ENCODE peak calls at places on chromosomes 16 and 17, in eight cellular contexts. S is Panc1, G is tibial nerve, X is sigmoid colon, B is astrocyte, H is A549, F is BE2C, Y is RWPE2. P is an unnamed sample. For H3K4me1, the result is how much of the 10 kb centered on the place peaks cover.

GRCh38 chr17:42819939-42820535 is 4.0 kb downstream of the BECN1 start:
- DNase-seq in S (no peak), G (no peak), X (no peak), B (no peak), H (peak), F (peak), Y (no peak), P (no peak)

GRCh38 chr17:45992904-45993303 is 6.1 kb upstream of the STH start:
- DNase-seq in S (no peak), G (no peak), X (no peak), B (no peak), H (no peak), F (no peak), Y (no peak), P (no peak)

GRCh38 chr17:72587773-72588511 is 467.1 kb downstream of the SOX9 start:
- DNase-seq in S (no peak), G (no peak), X (no peak), B (peak), H (no peak), F (no peak), Y (peak), P (no peak)

GRCh38 chr17:9538626-9539025 is 37.0 kb downstream of the STX8 start:
- DNase-seq in S (no peak), G (no peak), X (no peak), B (no peak), H (no peak), F (no peak), Y (no peak), P (no peak)

GRCh38 chr16:80852261-80852872 is 48.0 kb upstream of the CDYL2 start:
- DNase-seq in S (no peak), G (no peak), X (no peak), B (peak), H (peak), F (peak), Y (no peak), P (no peak)

GRCh38 chr17:44002141-44002848 is 2.1 kb upstream of the NAGS start:
- DNase-seq in S (no peak), G (no peak), X (no peak), B (peak), H (no peak), F (no peak), Y (no peak), P (no peak)

GRCh38 chr16:15498427-15499175 is 64.2 kb downstream of the BMERB1 start:
- DNase-seq in S (no peak), G (no peak), X (no peak), B (peak), H (no peak), F (no peak), Y (no peak), P (no peak)

GRCh38 chr17:3960764-3961163 is 3.5 kb downstream of the ATP2A3 start:
- DNase-seq in S (no peak), G (no peak), X (no peak), B (peak), H (no peak), F (no peak), Y (no peak), P (no peak)

GRCh38 chr16:11994187-11995119 is 17.9 kb downstream of the SNX29 start:
- DNase-seq in S (no peak), G (peak), X (peak), B (no peak), H (no peak), F (no peak), Y (no peak), P (peak)

GRCh38 chr16:20675488-20676267 is 21.8 kb downstream of the ACSM1 start:
- DNase-seq in S (no peak), G (no peak), X (peak), B (no peak), H (no peak), F (no peak), Y (no peak), P (peak)

GRCh38 chr17:77327566-77328463 is 187.0 kb downstream of the SEC14L1 start:
- DNase-seq in S (no peak), G (no peak), X (peak), B (no peak), H (no peak), F (no peak), Y (peak), P (no peak)

GRCh38 chr17:44219126-44219635 is 294 bp downstream of the UBTF start:
- DNase-seq in S (no peak), G (no peak), X (peak), B (no peak), H (peak), F (peak), Y (no peak), P (peak)

GRCh38 chr16:13110124-13110796 is 208.9 kb downstream of the SHISA9 start:
- DNase-seq in S (no peak), G (no peak), X (peak), B (peak), H (peak), F (no peak), Y (peak), P (peak)

GRCh38 chr16:50765246-50765645 is 23.4 kb downstream of the CYLD start:
- DNase-seq in S (no peak), G (no peak), X (no peak), B (no peak), H (no peak), F (no peak), Y (no peak), P (no peak)

GRCh38 chr16:24822542-24822941 is 23.2 kb upstream of the SLC5A11 start:
- DNase-seq in S (no peak), G (no peak), X (peak), B (no peak), H (no peak), F (no peak), Y (no peak), P (no peak)

GRCh38 chr17:30155389-30155788 is 38.8 kb downstream of the NSRP1 start:
- DNase-seq in S (no peak), G (no peak), X (no peak), B (no peak), H (no peak), F (no peak), Y (no peak), P (no peak)

GRCh38 chr17:30161601-30162000 is 45.0 kb downstream of the NSRP1 start:
- DNase-seq in S (no peak), G (no peak), X (no peak), B (no peak), H (no peak), F (no peak), Y (no peak), P (no peak)

GRCh38 chr17:30158896-30159625 is 42.4 kb downstream of the NSRP1 start:
- DNase-seq in S (no peak), G (no peak), X (no peak), B (no peak), H (no peak), F (no peak), Y (no peak), P (no peak)

GRCh38 chr17:30164531-30164930 is 47.9 kb downstream of the NSRP1 start:
- DNase-seq in S (no peak), G (no peak), X (no peak), B (no peak), H (no peak), F (no peak), Y (no peak), P (no peak)

DNA sequence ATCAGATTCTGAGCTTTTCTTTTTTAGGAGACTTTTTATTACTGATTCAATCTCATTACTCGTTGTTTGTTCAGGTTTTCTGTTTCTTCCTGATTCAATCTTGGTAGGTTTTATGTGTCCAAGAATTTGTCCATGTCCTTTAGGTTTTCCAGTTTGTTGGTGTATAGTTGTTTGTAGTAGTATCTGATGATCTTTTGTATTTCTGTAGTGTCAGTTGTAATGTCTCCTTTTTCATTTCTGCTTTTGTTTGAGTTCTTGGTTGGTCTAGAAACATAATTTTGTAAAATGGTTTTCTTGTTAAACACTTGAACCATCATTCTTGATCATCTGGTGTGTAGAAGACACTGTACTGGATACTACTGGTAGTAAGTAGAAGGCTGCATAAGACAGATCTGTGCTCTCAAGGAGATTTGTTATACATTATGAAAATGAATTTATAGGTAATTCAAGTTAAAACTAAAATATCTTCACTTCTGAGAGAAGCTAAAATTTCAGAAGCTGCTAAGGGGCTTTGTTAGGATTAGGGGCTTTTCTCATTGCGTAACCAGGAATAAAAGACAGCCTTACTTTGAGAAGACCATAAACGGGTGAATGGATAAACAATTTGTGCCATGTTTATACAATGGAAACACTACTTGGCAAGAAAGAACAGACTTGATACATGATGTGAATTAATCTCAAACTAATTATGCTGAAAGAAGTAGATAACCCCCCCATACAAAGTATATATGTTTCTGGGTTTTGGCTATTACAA is 44.0 kb downstream of the NSRP1 start:
- DNase-seq in S (no peak), G (no peak), X (no peak), B (no peak), H (no peak), F (no peak), Y (no peak), P (no peak)
- H3K4me1 ChIP-seq in S (under half), G (under half), X (under half), B (under half), H (under half), F (under half), Y (under half), P (under half)

GRCh38 chr16:2243031-2243528 is 6.8 kb downstream of the DNASE1L2 start:
- DNase-seq in S (no peak), G (no peak), X (no peak), B (no peak), H (peak), F (peak), Y (no peak), P (no peak)
- TF ChIP-seq CTCF in S (peak), G (no peak), X (no peak), B (no peak), H (no peak), F (peak), Y (no peak), P (no peak)

DNA sequence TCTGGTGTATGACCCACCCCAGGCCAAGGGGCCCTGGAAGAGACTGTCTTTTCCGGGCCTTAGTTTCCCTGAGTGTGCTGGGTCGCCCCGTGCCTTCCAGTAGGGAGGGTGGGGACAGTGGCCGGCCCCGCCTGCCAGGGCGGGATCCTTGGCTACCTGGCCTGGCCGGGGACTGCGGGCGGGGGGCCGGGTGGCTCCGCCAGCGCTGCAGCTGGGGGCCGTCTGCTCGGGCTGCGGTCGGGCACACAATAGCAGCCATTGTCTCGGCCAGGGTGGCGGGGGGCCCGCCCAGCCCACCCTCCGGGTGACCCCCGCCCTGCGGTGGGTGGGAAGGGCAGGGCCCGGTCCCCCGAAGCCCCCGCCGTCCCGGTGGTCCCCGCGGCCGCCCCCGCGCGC is 11.5 kb downstream of the GLIS2 start:
- DNase-seq in S (no peak), G (no peak), X (peak), B (no peak), H (no peak), F (no peak), Y (no peak), P (no peak)
- H3K4me3 ChIP-seq in S (no peak), G (peak), X (peak), B (no peak), H (no peak), F (peak), Y (no peak), P (peak)

DNA sequence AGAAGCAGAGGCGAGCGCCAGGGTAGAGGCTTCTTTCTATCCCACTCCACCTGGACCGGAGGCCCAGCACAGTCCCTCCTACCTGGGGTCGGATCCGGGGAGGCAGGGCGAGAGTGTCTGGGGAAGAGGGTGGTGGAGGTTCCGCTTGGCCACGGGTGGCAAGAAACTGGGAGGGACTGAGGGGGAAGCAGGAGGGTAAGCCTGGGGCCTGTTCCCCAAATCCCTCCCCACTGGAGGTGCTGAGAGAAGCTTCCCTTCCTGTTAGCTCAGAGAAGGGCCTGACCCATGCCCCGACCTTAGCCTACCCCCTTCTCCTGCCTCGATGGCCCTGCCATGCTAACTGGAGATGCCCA is 1.8 kb upstream of the TPPP3 start:
- DNase-seq in S (no peak), G (no peak), X (no peak), B (no peak), H (no peak), F (no peak), Y (no peak), P (no peak)
- H3K4me1 ChIP-seq in S (under half), G (half or more), X (half or more), B (under half), H (under half), F (under half), Y (under half), P (under half)

GRCh38 chr16:79597775-79598174 is 2.8 kb downstream of the MAF start:
- DNase-seq in S (no peak), G (no peak), X (no peak), B (no peak), H (no peak), F (no peak), Y (no peak), P (no peak)

GRCh38 chr16:79599837-79600635 is 501 bp downstream of the MAF start:
- DNase-seq in S (no peak), G (no peak), X (peak), B (peak), H (peak), F (no peak), Y (no peak), P (peak)

GRCh38 chr16:79599256-79599836 is 1.2 kb downstream of the MAF start:
- DNase-seq in S (no peak), G (no peak), X (peak), B (peak), H (peak), F (no peak), Y (no peak), P (no peak)

GRCh38 chr16:79597277-79597676 is 3.3 kb downstream of the MAF start:
- DNase-seq in S (no peak), G (no peak), X (no peak), B (no peak), H (no peak), F (no peak), Y (no peak), P (no peak)

DNA sequence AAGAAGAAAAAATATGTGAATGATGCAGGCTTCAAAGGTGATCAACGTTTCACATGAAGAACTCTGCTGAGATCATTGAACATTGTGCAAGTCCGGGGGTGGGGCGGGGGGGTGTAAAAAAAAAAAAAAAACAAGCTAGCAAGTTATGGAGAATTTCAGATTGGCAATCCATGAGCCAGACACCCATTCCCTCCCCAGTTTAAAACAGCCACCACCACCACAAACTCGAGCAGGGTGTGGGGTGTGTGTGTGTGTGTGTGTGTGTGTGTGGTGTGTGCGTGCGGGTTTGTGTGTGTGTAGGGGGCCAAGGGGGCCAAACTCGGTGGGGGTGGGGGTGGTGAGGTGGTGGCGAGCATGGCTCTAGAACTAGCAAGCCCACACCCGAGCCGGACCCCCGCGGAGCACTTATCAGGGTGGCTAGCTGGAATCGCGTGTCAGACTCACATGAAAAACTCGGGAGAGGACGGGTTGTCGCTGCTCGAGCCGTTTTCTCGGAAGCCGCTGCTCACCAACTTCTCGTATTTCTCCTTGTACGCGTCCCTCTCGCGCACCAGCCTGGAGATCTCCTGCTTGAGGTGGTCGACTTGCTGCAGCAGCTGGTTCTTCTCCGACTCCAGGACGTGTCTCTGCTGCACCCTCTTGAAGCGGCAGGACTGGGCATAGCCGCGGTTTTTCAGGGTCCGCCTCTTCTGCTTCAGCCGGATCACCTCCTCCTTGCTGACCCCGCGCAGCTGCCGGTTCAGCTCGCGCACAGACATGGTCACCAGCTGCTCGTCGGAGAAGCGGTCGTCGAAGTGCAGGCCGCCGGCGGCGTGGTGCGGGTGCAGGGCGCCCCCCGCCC is 2.0 kb downstream of the MAF start:
- DNase-seq in S (no peak), G (peak), X (peak), B (peak), H (peak), F (no peak), Y (peak), P (peak)
- TF ChIP-seq CTCF in S (peak), G (no peak), X (peak), B (no peak), H (no peak), F (no peak), Y (no peak), P (no peak)

DNA sequence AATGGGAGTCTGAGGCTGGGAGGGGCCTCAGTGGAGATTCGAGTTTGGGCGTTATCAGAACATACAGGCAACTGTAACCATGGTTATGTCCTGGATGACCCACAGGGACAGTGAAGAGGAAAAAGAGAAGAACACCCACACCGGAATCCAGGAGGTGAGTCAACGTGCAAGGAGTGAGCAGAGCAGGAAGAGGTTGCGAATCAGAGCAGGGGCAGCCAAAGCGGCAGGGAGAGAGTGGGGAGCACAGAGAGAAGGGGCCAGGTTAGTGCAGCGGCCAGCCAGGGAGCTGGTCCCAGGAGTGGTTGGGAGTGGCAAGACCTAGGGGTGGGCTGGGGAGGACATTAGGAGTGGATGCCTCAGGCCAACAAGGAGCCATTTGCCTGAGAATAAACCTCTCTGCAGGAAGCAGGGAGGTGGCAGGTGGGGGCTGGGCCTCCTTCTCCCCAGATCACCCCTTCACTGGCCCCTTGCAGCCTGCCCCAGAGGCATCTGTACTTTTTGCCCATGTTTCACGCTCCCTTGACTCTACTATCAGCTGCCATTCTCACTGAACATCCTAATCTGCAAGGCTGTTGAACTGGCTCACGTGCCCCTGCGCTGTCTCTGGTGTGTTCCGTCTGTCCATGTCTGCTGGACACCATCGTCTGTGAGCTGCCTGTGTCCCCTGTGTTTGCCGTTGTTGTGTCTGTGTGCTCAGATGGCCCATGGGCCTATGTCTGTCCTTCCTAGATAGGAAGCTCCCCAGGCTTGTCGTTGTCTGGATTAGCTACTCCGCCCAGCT is 5.1 kb downstream of the KRT13 start:
- DNase-seq in S (no peak), G (no peak), X (no peak), B (peak), H (peak), F (no peak), Y (no peak), P (no peak)
- H3K4me3 ChIP-seq in S (no peak), G (no peak), X (no peak), B (no peak), H (no peak), F (no peak), Y (no peak), P (no peak)

DNA sequence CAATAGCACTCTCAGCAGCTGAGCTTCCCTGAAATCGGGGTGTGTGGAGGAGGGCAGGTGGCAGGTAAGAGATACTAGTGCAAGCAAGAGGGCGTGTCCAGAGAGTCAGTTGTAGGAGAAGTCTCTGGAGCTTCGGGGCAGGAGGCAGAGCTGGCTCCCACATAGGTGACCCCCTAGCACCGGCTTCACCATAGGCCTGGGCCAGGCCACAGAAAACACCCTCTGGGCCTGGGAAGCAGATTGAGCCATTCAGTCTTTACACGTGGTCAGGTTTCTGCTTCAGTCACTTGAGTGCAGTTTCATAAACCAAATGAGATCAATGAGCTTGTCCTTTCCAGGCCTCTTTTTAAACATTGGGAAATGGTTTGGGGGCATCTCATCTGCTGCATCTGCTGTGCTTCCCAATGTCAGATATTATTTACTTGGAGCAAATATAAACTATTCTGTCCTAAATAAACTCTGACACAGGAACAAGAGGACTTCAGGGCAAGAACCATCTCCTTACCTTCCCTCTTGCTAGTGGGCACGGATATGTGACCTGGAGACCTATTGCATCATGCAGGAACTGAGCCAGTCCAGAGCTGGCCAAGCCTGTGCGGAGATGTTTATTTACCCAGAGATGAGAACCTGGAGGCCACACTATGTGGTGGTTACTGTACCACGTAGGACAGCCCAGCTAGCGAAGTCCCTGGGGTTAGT is 16.1 kb downstream of the CCR7 start:
- DNase-seq in S (peak), G (peak), X (peak), B (peak), H (peak), F (peak), Y (no peak), P (peak)
- H3K4me1 ChIP-seq in S (under half), G (half or more), X (half or more), B (half or more), H (half or more), F (under half), Y (under half), P (under half)

GRCh38 chr17:30600830-30601494 is 123.8 kb downstream of the GOSR1 start:
- DNase-seq in S (no peak), G (no peak), X (no peak), B (no peak), H (peak), F (no peak), Y (no peak), P (peak)
- TF ChIP-seq CTCF in S (no peak), G (no peak), X (no peak), B (no peak), H (no peak), F (no peak), Y (no peak), P (no peak)

GRCh38 chr17:65556910-65557348 is 4.5 kb downstream of the AXIN2 start:
- DNase-seq in S (no peak), G (no peak), X (no peak), B (no peak), H (no peak), F (no peak), Y (no peak), P (no peak)
- H3K4me3 ChIP-seq in S (no peak), G (no peak), X (no peak), B (peak), H (no peak), F (no peak), Y (no peak), P (no peak)

GRCh38 chr17:27280527-27280926 is 13.4 kb upstream of the WSB1 start:
- DNase-seq in S (no peak), G (no peak), X (no peak), B (no peak), H (no peak), F (no peak), Y (no peak), P (no peak)
- H3K4me1 ChIP-seq in S (under half), G (under half), X (under half), B (under half), H (under half), F (under half), Y (under half), P (under half)

P was measured in tibial artery.